ENCODE peak calls at places on chromosomes 5 and 9, in seven cellular contexts. O is adrenal gland; C is progenitor cell of endocrine pancreas; J is CD8-positive, alpha-beta T cell; S is AG09309; F is cardiac fibroblast; Y is ovary. Z is an unnamed sample.

GRCh38 chr9:128694344-128694743 is 5.3 kb downstream of the SET start:
- DNase-seq in O (no peak), C (no peak), J (no peak), S (no peak), F (no peak), Y (no peak), Z (no peak)

GRCh38 chr9:2132484-2133082 is 117.4 kb downstream of the SMARCA2 start:
- DNase-seq in O (no peak), C (no peak), J (no peak), S (peak), F (peak), Y (no peak), Z (no peak)

GRCh38 chr5:16727937-16728336 is 111.1 kb upstream of the RETREG1 start:
- DNase-seq in O (peak), C (no peak), J (no peak), S (no peak), F (peak), Y (no peak), Z (no peak)

GRCh38 chr9:121888438-121888775 is 204.7 kb downstream of the TTLL11 start:
- DNase-seq in O (peak), C (no peak), J (no peak), S (peak), F (peak), Y (peak), Z (no peak)

GRCh38 chr9:75451505-75451904 is 363.2 kb downstream of the OSTF1 start:
- DNase-seq in O (no peak), C (no peak), J (no peak), S (no peak), F (no peak), Y (no peak), Z (no peak)

GRCh38 chr5:23977996-23978395 is 470.6 kb downstream of the PRDM9 start:
- DNase-seq in O (no peak), C (no peak), J (no peak), S (no peak), F (no peak), Y (no peak), Z (no peak)

GRCh38 chr5:23014251-23014650 is 161.1 kb upstream of the CDH12 start:
- DNase-seq in O (no peak), C (no peak), J (no peak), S (no peak), F (no peak), Y (no peak), Z (no peak)

GRCh38 chr5:124655211-124655880 is 91.1 kb downstream of the ZNF608 start:
- DNase-seq in O (no peak), C (no peak), J (no peak), S (no peak), F (peak), Y (no peak), Z (no peak)

GRCh38 chr5:115947260-115947659 is 15.0 kb upstream of the LVRN start:
- DNase-seq in O (no peak), C (no peak), J (no peak), S (no peak), F (no peak), Y (no peak), Z (no peak)

GRCh38 chr5:61637566-61637965 is 305.5 kb downstream of the ZSWIM6 start:
- DNase-seq in O (no peak), C (no peak), J (no peak), S (no peak), F (no peak), Y (no peak), Z (no peak)

GRCh38 chr9:93810028-93810971 is 144.9 kb downstream of the BARX1 start:
- DNase-seq in O (no peak), C (no peak), J (no peak), S (no peak), F (no peak), Y (no peak), Z (no peak)

GRCh38 chr9:75230469-75230868 is 142.2 kb downstream of the OSTF1 start:
- DNase-seq in O (no peak), C (no peak), J (no peak), S (no peak), F (no peak), Y (no peak), Z (no peak)

GRCh38 chr9:128421474-128422010 is 885 bp downstream of the CERCAM start:
- DNase-seq in O (no peak), C (no peak), J (no peak), S (peak), F (peak), Y (no peak), Z (no peak)

GRCh38 chr9:111752455-111752854 is 42.3 kb downstream of the SHOC1 start:
- DNase-seq in O (no peak), C (no peak), J (no peak), S (no peak), F (peak), Y (no peak), Z (no peak)

GRCh38 chr9:107733530-107733907 is 243.9 kb upstream of the KLF4 start:
- DNase-seq in O (peak), C (no peak), J (no peak), S (no peak), F (peak), Y (peak), Z (no peak)

GRCh38 chr9:113857875-113858274 is 18.2 kb upstream of the ZNF618 start:
- DNase-seq in O (no peak), C (no peak), J (no peak), S (no peak), F (no peak), Y (no peak), Z (no peak)

GRCh38 chr9:12085401-12085800 is 607.8 kb upstream of the TYRP1 start:
- DNase-seq in O (no peak), C (no peak), J (no peak), S (no peak), F (no peak), Y (no peak), Z (no peak)

GRCh38 chr5:80182802-80183645 is 72.8 kb downstream of the SERINC5 start:
- DNase-seq in O (no peak), C (no peak), J (no peak), S (no peak), F (no peak), Y (no peak), Z (no peak)

GRCh38 chr5:69167488-69167845 is 517 bp downstream of the CCNB1 start:
- DNase-seq in O (no peak), C (no peak), J (no peak), S (no peak), F (no peak), Y (no peak), Z (no peak)

GRCh38 chr9:110031511-110032173 is 176.3 kb downstream of the C9orf152 start:
- DNase-seq in O (no peak), C (no peak), J (no peak), S (peak), F (peak), Y (no peak), Z (no peak)

GRCh38 chr9:83639266-83639665 is 16.3 kb downstream of the IDNK start:
- DNase-seq in O (no peak), C (no peak), J (no peak), S (no peak), F (no peak), Y (no peak), Z (no peak)

GRCh38 chr5:93582677-93583524 is at the start of gene NR2F1:
- DNase-seq in O (peak), C (peak), J (no peak), S (peak), F (peak), Y (peak), Z (no peak)

GRCh38 chr5:172775326-172776234 is 4.6 kb upstream of the DUSP1 start:
- DNase-seq in O (peak), C (no peak), J (no peak), S (peak), F (peak), Y (peak), Z (no peak)

GRCh38 chr9:87370003-87370685 is 127.5 kb upstream of the DAPK1 start:
- DNase-seq in O (no peak), C (no peak), J (no peak), S (no peak), F (peak), Y (no peak), Z (no peak)

GRCh38 chr5:166992874-166993722 is 1298.3 kb upstream of the WWC1 start:
- DNase-seq in O (no peak), C (no peak), J (no peak), S (no peak), F (peak), Y (no peak), Z (no peak)

GRCh38 chr9:69307446-69308216 is 17.4 kb upstream of the ENTREP1 start:
- DNase-seq in O (no peak), C (no peak), J (no peak), S (peak), F (peak), Y (no peak), Z (no peak)

GRCh38 chr9:130729145-130729544 is 35.6 kb downstream of the EXOSC2 start:
- DNase-seq in O (no peak), C (no peak), J (no peak), S (no peak), F (no peak), Y (no peak), Z (no peak)

GRCh38 chr9:17134396-17134842 is 421 bp upstream of the CNTLN start:
- DNase-seq in O (no peak), C (no peak), J (no peak), S (no peak), F (peak), Y (no peak), Z (no peak)

GRCh38 chr5:58503634-58504033 is 12.4 kb downstream of the GAPT start:
- DNase-seq in O (no peak), C (no peak), J (no peak), S (no peak), F (no peak), Y (no peak), Z (no peak)

GRCh38 chr5:58505502-58505901 is 14.3 kb downstream of the GAPT start:
- DNase-seq in O (no peak), C (no peak), J (no peak), S (no peak), F (no peak), Y (no peak), Z (no peak)

GRCh38 chr5:58499231-58499630 is 8.0 kb downstream of the GAPT start:
- DNase-seq in O (no peak), C (no peak), J (no peak), S (no peak), F (no peak), Y (no peak), Z (no peak)

GRCh38 chr5:58499951-58500350 is 8.7 kb downstream of the GAPT start:
- DNase-seq in O (no peak), C (no peak), J (no peak), S (no peak), F (no peak), Y (no peak), Z (no peak)

DNA sequence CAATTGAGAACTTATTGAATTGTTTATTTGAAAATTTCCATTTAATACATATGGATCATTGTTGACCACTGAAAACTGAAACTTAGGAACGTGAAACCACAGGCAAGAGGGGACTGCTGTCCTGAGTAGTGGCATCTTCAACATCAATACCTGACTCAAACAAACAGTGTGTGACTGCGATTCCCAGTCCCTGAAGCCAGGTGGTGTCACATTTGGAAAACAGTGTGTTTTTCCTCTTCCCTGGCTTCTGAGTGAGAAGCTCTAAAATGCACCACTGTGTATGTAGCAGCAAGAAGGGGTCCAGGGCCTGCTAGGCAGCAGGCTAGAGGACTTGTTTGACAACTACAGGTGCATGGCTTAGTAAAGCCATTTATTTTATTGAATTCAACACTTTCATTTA is 10.8 kb downstream of the GAPT start:
- DNase-seq in O (no peak), C (no peak), J (no peak), S (no peak), F (no peak), Y (no peak), Z (no peak)
- TF ChIP-seq CTCF in O (no peak), C (peak), J (no peak), S (no peak), F (no peak), Y (no peak), Z (no peak)

GRCh38 chr5:36459191-36460135 is 146.9 kb upstream of the SLC1A3 start:
- DNase-seq in O (no peak), C (no peak), J (no peak), S (no peak), F (no peak), Y (no peak), Z (no peak)
- TF ChIP-seq CTCF in O (no peak), C (peak), J (no peak), S (peak), F (peak), Y (no peak), Z (no peak)

GRCh38 chr5:140309706-140310249 is 6.9 kb upstream of the PFDN1 start:
- DNase-seq in O (no peak), C (no peak), J (no peak), S (no peak), F (no peak), Y (no peak), Z (no peak)

GRCh38 chr5:140312791-140313189 is 9.9 kb upstream of the PFDN1 start:
- DNase-seq in O (no peak), C (no peak), J (no peak), S (no peak), F (no peak), Y (no peak), Z (no peak)

GRCh38 chr5:140310434-140310833 is 7.5 kb upstream of the PFDN1 start:
- DNase-seq in O (no peak), C (no peak), J (no peak), S (no peak), F (no peak), Y (no peak), Z (no peak)

GRCh38 chr5:140311011-140311467 is 8.1 kb upstream of the PFDN1 start:
- DNase-seq in O (no peak), C (no peak), J (no peak), S (peak), F (peak), Y (no peak), Z (no peak)

GRCh38 chr5:140312067-140312790 is 9.3 kb upstream of the PFDN1 start:
- DNase-seq in O (no peak), C (no peak), J (no peak), S (peak), F (peak), Y (no peak), Z (no peak)
- TF ChIP-seq CTCF in O (no peak), C (no peak), J (no peak), S (no peak), F (no peak), Y (no peak), Z (no peak)

GRCh38 chr9:80509358-80509757 is 937.6 kb downstream of the TLE4 start:
- DNase-seq in O (no peak), C (no peak), J (no peak), S (no peak), F (no peak), Y (no peak), Z (no peak)
- TF ChIP-seq CTCF in O (no peak), C (peak), J (no peak), S (no peak), F (peak), Y (no peak), Z (no peak)

GRCh38 chr9:28583832-28584231 is 1010.6 kb upstream of the C9orf72 start:
- DNase-seq in O (no peak), C (no peak), J (no peak), S (no peak), F (no peak), Y (no peak), Z (no peak)
- TF ChIP-seq CTCF in O (no peak), C (no peak), J (no peak), S (no peak), F (no peak), Y (no peak), Z (no peak)

Z was measured in D721Med.